ENCODE peak calls at places on chromosomes 1 and 21, in seven cellular contexts. One of them, this sample, is unnamed.

GRCh38 chr1:117631361-117631760 is 25.5 kb downstream of the TENT5C start:
- DNase-seq in prostate gland: no peak
- DNase-seq in osteoblast: peak
- DNase-seq in GM12865: peak
- DNase-seq in A549: no peak
- DNase-seq in Calu3: no peak
- DNase-seq in OCI-LY7: peak
- DNase-seq in this sample: no peak

GRCh38 chr21:45001134-45002095 is 61.6 kb downstream of the SLX9 start:
- DNase-seq in prostate gland: peak
- DNase-seq in osteoblast: peak
- DNase-seq in GM12865: no peak
- DNase-seq in A549: peak
- DNase-seq in Calu3: peak
- DNase-seq in OCI-LY7: no peak
- DNase-seq in this sample: no peak

GRCh38 chr1:150235436-150235851 is 468 bp downstream of the ANP32E start:
- DNase-seq in prostate gland: no peak
- DNase-seq in osteoblast: peak
- DNase-seq in GM12865: no peak
- DNase-seq in A549: peak
- DNase-seq in Calu3: no peak
- DNase-seq in OCI-LY7: peak
- DNase-seq in this sample: no peak

GRCh38 chr1:14661220-14661619 is 62.7 kb downstream of the KAZN start:
- DNase-seq in prostate gland: no peak
- DNase-seq in osteoblast: no peak
- DNase-seq in GM12865: no peak
- DNase-seq in A549: no peak
- DNase-seq in Calu3: no peak
- DNase-seq in OCI-LY7: peak
- DNase-seq in this sample: no peak

GRCh38 chr1:203839081-203839480 is 22.3 kb upstream of the SNRPE start:
- DNase-seq in prostate gland: peak
- DNase-seq in osteoblast: peak
- DNase-seq in GM12865: no peak
- DNase-seq in A549: no peak
- DNase-seq in Calu3: no peak
- DNase-seq in OCI-LY7: no peak
- DNase-seq in this sample: no peak

GRCh38 chr1:219188331-219188803 is 14.7 kb downstream of the LYPLAL1 start:
- DNase-seq in prostate gland: no peak
- DNase-seq in osteoblast: no peak
- DNase-seq in GM12865: peak
- DNase-seq in A549: no peak
- DNase-seq in Calu3: no peak
- DNase-seq in OCI-LY7: no peak
- DNase-seq in this sample: no peak

GRCh38 chr1:21289700-21290545 is at the start of gene ECE1:
- DNase-seq in prostate gland: no peak
- DNase-seq in osteoblast: peak
- DNase-seq in GM12865: peak
- DNase-seq in A549: peak
- DNase-seq in Calu3: peak
- DNase-seq in OCI-LY7: peak
- DNase-seq in this sample: peak

GRCh38 chr1:100883963-100884362 is 10.7 kb downstream of the EXTL2 start:
- DNase-seq in prostate gland: no peak
- DNase-seq in osteoblast: peak
- DNase-seq in GM12865: no peak
- DNase-seq in A549: peak
- DNase-seq in Calu3: peak
- DNase-seq in OCI-LY7: no peak
- DNase-seq in this sample: no peak

GRCh38 chr1:239912471-239912870 is 179.2 kb upstream of the FMN2 start:
- DNase-seq in prostate gland: no peak
- DNase-seq in osteoblast: no peak
- DNase-seq in GM12865: no peak
- DNase-seq in A549: no peak
- DNase-seq in Calu3: no peak
- DNase-seq in OCI-LY7: no peak
- DNase-seq in this sample: no peak

GRCh38 chr1:67683736-67684525 is 1.1 kb upstream of the GADD45A start:
- DNase-seq in prostate gland: no peak
- DNase-seq in osteoblast: no peak
- DNase-seq in GM12865: peak
- DNase-seq in A549: no peak
- DNase-seq in Calu3: no peak
- DNase-seq in OCI-LY7: no peak
- DNase-seq in this sample: peak

GRCh38 chr1:31981976-31982375 is 31.7 kb upstream of the KHDRBS1 start:
- DNase-seq in prostate gland: no peak
- DNase-seq in osteoblast: peak
- DNase-seq in GM12865: peak
- DNase-seq in A549: no peak
- DNase-seq in Calu3: no peak
- DNase-seq in OCI-LY7: peak
- DNase-seq in this sample: peak

GRCh38 chr1:21490774-21491482 is 18.3 kb upstream of the ALPL start:
- DNase-seq in prostate gland: no peak
- DNase-seq in osteoblast: peak
- DNase-seq in GM12865: peak
- DNase-seq in A549: peak
- DNase-seq in Calu3: peak
- DNase-seq in OCI-LY7: peak
- DNase-seq in this sample: peak

GRCh38 chr1:154327466-154328317 is 2.4 kb downstream of the ATP8B2 start:
- DNase-seq in prostate gland: no peak
- DNase-seq in osteoblast: peak
- DNase-seq in GM12865: peak
- DNase-seq in A549: no peak
- DNase-seq in Calu3: no peak
- DNase-seq in OCI-LY7: peak
- DNase-seq in this sample: peak

GRCh38 chr1:114390361-114390760 is 120.6 kb downstream of the TRIM33 start:
- DNase-seq in prostate gland: no peak
- DNase-seq in osteoblast: no peak
- DNase-seq in GM12865: no peak
- DNase-seq in A549: no peak
- DNase-seq in Calu3: no peak
- DNase-seq in OCI-LY7: no peak
- DNase-seq in this sample: no peak

GRCh38 chr1:245277276-245277675 is 122.5 kb downstream of the KIF26B start:
- DNase-seq in prostate gland: no peak
- DNase-seq in osteoblast: no peak
- DNase-seq in GM12865: peak
- DNase-seq in A549: no peak
- DNase-seq in Calu3: peak
- DNase-seq in OCI-LY7: peak
- DNase-seq in this sample: peak

GRCh38 chr1:219317762-219318353 is 144.2 kb downstream of the LYPLAL1 start:
- DNase-seq in prostate gland: no peak
- DNase-seq in osteoblast: no peak
- DNase-seq in GM12865: peak
- DNase-seq in A549: no peak
- DNase-seq in Calu3: peak
- DNase-seq in OCI-LY7: peak
- DNase-seq in this sample: no peak

GRCh38 chr1:89179343-89179742 is 3.5 kb upstream of the GBP7 start:
- DNase-seq in prostate gland: no peak
- DNase-seq in osteoblast: no peak
- DNase-seq in GM12865: no peak
- DNase-seq in A549: no peak
- DNase-seq in Calu3: no peak
- DNase-seq in OCI-LY7: no peak
- DNase-seq in this sample: no peak

GRCh38 chr1:55146781-55147180 is 68.4 kb downstream of the USP24 start:
- DNase-seq in prostate gland: peak
- DNase-seq in osteoblast: no peak
- DNase-seq in GM12865: no peak
- DNase-seq in A549: no peak
- DNase-seq in Calu3: no peak
- DNase-seq in OCI-LY7: no peak
- DNase-seq in this sample: no peak

GRCh38 chr1:154186177-154186576 is 5.7 kb downstream of the TPM3 start:
- DNase-seq in prostate gland: peak
- DNase-seq in osteoblast: peak
- DNase-seq in GM12865: peak
- DNase-seq in A549: peak
- DNase-seq in Calu3: peak
- DNase-seq in OCI-LY7: peak
- DNase-seq in this sample: peak

GRCh38 chr1:3837200-3837599 is 19.8 kb downstream of the CEP104 start:
- DNase-seq in prostate gland: no peak
- DNase-seq in osteoblast: no peak
- DNase-seq in GM12865: no peak
- DNase-seq in A549: no peak
- DNase-seq in Calu3: no peak
- DNase-seq in OCI-LY7: no peak
- DNase-seq in this sample: no peak

GRCh38 chr1:244171241-244171985 is 120.3 kb downstream of the ZBTB18 start:
- DNase-seq in prostate gland: no peak
- DNase-seq in osteoblast: no peak
- DNase-seq in GM12865: no peak
- DNase-seq in A549: no peak
- DNase-seq in Calu3: no peak
- DNase-seq in OCI-LY7: no peak
- DNase-seq in this sample: no peak

GRCh38 chr21:29365636-29366305 is 67.0 kb downstream of the BACH1 start:
- DNase-seq in prostate gland: no peak
- DNase-seq in osteoblast: peak
- DNase-seq in GM12865: no peak
- DNase-seq in A549: no peak
- DNase-seq in Calu3: no peak
- DNase-seq in OCI-LY7: no peak
- DNase-seq in this sample: no peak

GRCh38 chr1:68344208-68344607 is 105.5 kb downstream of the RPE65 start:
- DNase-seq in prostate gland: no peak
- DNase-seq in osteoblast: peak
- DNase-seq in GM12865: no peak
- DNase-seq in A549: no peak
- DNase-seq in Calu3: no peak
- DNase-seq in OCI-LY7: no peak
- DNase-seq in this sample: no peak

GRCh38 chr1:167856711-167857418 is 57.1 kb downstream of the ADCY10 start:
- DNase-seq in prostate gland: no peak
- DNase-seq in osteoblast: no peak
- DNase-seq in GM12865: no peak
- DNase-seq in A549: no peak
- DNase-seq in Calu3: no peak
- DNase-seq in OCI-LY7: no peak
- DNase-seq in this sample: no peak

GRCh38 chr1:169484683-169485426 is 889 bp downstream of the SLC19A2 start:
- DNase-seq in prostate gland: peak
- DNase-seq in osteoblast: no peak
- DNase-seq in GM12865: peak
- DNase-seq in A549: peak
- DNase-seq in Calu3: peak
- DNase-seq in OCI-LY7: peak
- DNase-seq in this sample: peak

DNA sequence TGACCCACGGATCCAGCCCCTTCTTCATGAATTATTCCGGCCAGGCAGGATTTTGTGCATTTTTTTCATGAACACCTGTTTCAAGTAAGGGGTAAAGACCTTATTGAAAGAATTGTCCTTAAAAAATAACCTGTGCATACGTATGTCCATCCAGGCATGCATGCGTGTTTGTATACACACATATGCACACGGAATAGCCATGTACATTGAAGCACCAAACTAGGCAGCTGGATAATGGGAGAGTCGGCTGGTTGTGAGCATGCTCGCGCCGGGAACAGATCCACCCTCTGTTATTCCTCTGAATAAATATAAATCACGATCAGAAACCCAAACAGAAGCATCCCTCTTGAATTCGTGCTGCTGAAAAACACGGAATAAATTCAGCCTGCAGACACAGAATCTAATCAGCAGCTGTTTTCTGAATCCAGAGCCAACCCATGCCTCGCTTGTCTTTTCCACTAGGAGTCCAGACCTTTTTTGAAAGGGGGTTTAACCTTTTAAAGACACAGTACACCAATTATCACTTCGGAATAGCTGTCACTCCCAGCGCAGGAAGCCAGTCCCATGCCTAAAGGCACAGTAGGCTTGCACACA is at the start of gene HIVEP3:
- DNase-seq in prostate gland: no peak
- DNase-seq in osteoblast: peak
- DNase-seq in GM12865: no peak
- DNase-seq in A549: peak
- DNase-seq in Calu3: no peak
- DNase-seq in OCI-LY7: no peak
- DNase-seq in this sample: no peak
- TF ChIP-seq CTCF in prostate gland: no peak
- TF ChIP-seq CTCF in osteoblast: peak
- TF ChIP-seq CTCF in GM12865: no peak
- TF ChIP-seq CTCF in A549: no peak
- TF ChIP-seq CTCF in Calu3: no peak
- TF ChIP-seq CTCF in OCI-LY7: no peak
- TF ChIP-seq CTCF in this sample: no peak

DNA sequence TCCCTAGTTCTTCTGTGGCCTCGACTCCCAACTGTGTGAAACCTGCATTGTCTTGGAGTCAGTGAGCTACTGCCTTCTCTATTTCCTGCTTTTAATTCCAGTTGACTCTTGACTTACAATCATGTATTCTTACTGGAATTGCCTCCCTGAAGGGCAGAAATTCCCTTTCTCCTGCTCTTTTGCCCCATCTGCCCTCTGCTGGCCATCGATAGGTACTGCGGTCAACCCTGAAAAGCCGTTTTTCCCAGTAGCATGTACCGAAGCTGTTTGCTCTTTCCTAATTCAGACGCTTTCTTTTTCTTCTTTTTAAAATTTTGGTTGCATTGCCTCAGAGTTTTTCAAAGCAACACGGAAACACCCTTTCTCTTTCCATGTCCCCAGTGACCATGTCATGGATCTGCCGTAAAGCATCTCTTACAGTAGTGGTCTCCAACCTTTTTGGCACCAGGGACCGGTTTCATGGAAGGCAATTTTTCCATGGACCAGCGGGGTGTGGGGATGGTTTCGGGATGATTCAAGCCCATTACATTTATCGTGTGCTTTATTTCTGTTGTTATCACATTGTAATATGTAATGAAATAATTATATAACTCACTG is 164.2 kb upstream of the C1orf21 start:
- DNase-seq in prostate gland: peak
- DNase-seq in osteoblast: peak
- DNase-seq in GM12865: peak
- DNase-seq in A549: peak
- DNase-seq in Calu3: peak
- DNase-seq in OCI-LY7: peak
- DNase-seq in this sample: peak
- TF ChIP-seq CTCF in prostate gland: peak
- TF ChIP-seq CTCF in osteoblast: peak
- TF ChIP-seq CTCF in GM12865: peak
- TF ChIP-seq CTCF in A549: peak
- TF ChIP-seq CTCF in Calu3: peak
- TF ChIP-seq CTCF in OCI-LY7: peak
- TF ChIP-seq CTCF in this sample: peak

GRCh38 chr1:70112838-70113237 is 92.5 kb downstream of the LRRC40 start:
- DNase-seq in prostate gland: no peak
- DNase-seq in osteoblast: no peak
- DNase-seq in GM12865: no peak
- DNase-seq in A549: no peak
- DNase-seq in Calu3: no peak
- DNase-seq in OCI-LY7: no peak
- DNase-seq in this sample: no peak
- TF ChIP-seq CTCF in prostate gland: no peak
- TF ChIP-seq CTCF in osteoblast: no peak
- TF ChIP-seq CTCF in GM12865: no peak
- TF ChIP-seq CTCF in A549: no peak
- TF ChIP-seq CTCF in Calu3: no peak
- TF ChIP-seq CTCF in OCI-LY7: peak
- TF ChIP-seq CTCF in this sample: no peak

GRCh38 chr1:17919525-17920439 is 164.6 kb downstream of the ACTL8 start:
- DNase-seq in prostate gland: no peak
- DNase-seq in osteoblast: peak
- DNase-seq in GM12865: peak
- DNase-seq in A549: peak
- DNase-seq in Calu3: peak
- DNase-seq in OCI-LY7: peak
- DNase-seq in this sample: peak
- TF ChIP-seq CTCF in prostate gland: no peak
- TF ChIP-seq CTCF in osteoblast: peak
- TF ChIP-seq CTCF in GM12865: peak
- TF ChIP-seq CTCF in A549: peak
- TF ChIP-seq CTCF in Calu3: no peak
- TF ChIP-seq CTCF in OCI-LY7: peak
- TF ChIP-seq CTCF in this sample: no peak

This sample was measured in activated CD8-positive, alpha-beta T cell treated with anti-CD3 and anti-CD28 coated beads for 36 hours.